ENCODE peak calls at places on chromosomes 1 and 21, in seven cellular contexts. X, Z, F, U, S, L and H are unnamed samples.

GRCh38 chr1:10283318-10283984 is 73.1 kb downstream of the KIF1B start:
- DNase-seq in X (no peak), Z (no peak), F (no peak), U (no peak), S (no peak), L (no peak), H (no peak)

GRCh38 chr1:151443846-151444790 is 15.2 kb downstream of the POGZ start:
- DNase-seq in X (no peak), Z (peak), F (no peak), U (peak), S (peak), L (peak), H (peak)

GRCh38 chr1:226404063-226404903 is 3.6 kb downstream of the PARP1 start:
- DNase-seq in X (no peak), Z (no peak), F (no peak), U (no peak), S (no peak), L (no peak), H (peak)

GRCh38 chr1:244918422-244919319 is 54.3 kb upstream of the HNRNPU start:
- DNase-seq in X (peak), Z (peak), F (peak), U (peak), S (no peak), L (peak), H (peak)

GRCh38 chr1:203512830-203513578 is 19.1 kb downstream of the OPTC start:
- DNase-seq in X (peak), Z (no peak), F (peak), U (no peak), S (peak), L (peak), H (peak)

GRCh38 chr1:57424231-57425027 is 569 bp upstream of the DAB1 start:
- DNase-seq in X (no peak), Z (no peak), F (no peak), U (peak), S (no peak), L (peak), H (peak)

GRCh38 chr1:43430831-43431230 is 22.9 kb downstream of the HYI start:
- DNase-seq in X (no peak), Z (no peak), F (no peak), U (no peak), S (no peak), L (no peak), H (no peak)

GRCh38 chr1:117150316-117150715 is 28.8 kb upstream of the TRIM45 start:
- DNase-seq in X (no peak), Z (no peak), F (no peak), U (no peak), S (no peak), L (no peak), H (peak)

GRCh38 chr1:119286587-119287181 is 81.9 kb upstream of the HAO2 start:
- DNase-seq in X (no peak), Z (no peak), F (no peak), U (no peak), S (no peak), L (peak), H (peak)

GRCh38 chr1:209789245-209789644 is 4.9 kb upstream of the C1orf74 start:
- DNase-seq in X (no peak), Z (no peak), F (no peak), U (no peak), S (no peak), L (no peak), H (no peak)

GRCh38 chr1:83882906-83883305 is 116.0 kb downstream of the TTLL7 start:
- DNase-seq in X (no peak), Z (no peak), F (no peak), U (no peak), S (no peak), L (peak), H (peak)

GRCh38 chr1:230540416-230540815 is 101.9 kb upstream of the COG2 start:
- DNase-seq in X (no peak), Z (no peak), F (no peak), U (no peak), S (no peak), L (no peak), H (no peak)

GRCh38 chr21:29299906-29300546 is 1.3 kb downstream of the BACH1 start:
- DNase-seq in X (peak), Z (no peak), F (peak), U (peak), S (peak), L (peak), H (peak)

GRCh38 chr1:223211323-223211985 is 68.4 kb upstream of the TLR5 start:
- DNase-seq in X (no peak), Z (no peak), F (no peak), U (no peak), S (no peak), L (no peak), H (no peak)

GRCh38 chr21:45950740-45951515 is 30.6 kb upstream of the COL6A1 start:
- DNase-seq in X (peak), Z (peak), F (peak), U (peak), S (no peak), L (no peak), H (peak)

GRCh38 chr1:166167395-166167922 is 658 bp upstream of the FAM78B start:
- DNase-seq in X (no peak), Z (no peak), F (no peak), U (peak), S (no peak), L (no peak), H (no peak)

GRCh38 chr21:21373969-21374368 is 375.8 kb downstream of the NCAM2 start:
- DNase-seq in X (no peak), Z (no peak), F (no peak), U (no peak), S (no peak), L (no peak), H (no peak)

GRCh38 chr1:100428160-100428559 is 75.9 kb downstream of the CDC14A start:
- DNase-seq in X (no peak), Z (no peak), F (no peak), U (no peak), S (no peak), L (no peak), H (no peak)

GRCh38 chr1:185080425-185080824 is 35.1 kb downstream of the RNF2 start:
- DNase-seq in X (no peak), Z (no peak), F (no peak), U (no peak), S (no peak), L (no peak), H (no peak)

GRCh38 chr1:25543425-25544242 is at the start of gene LDLRAP1:
- DNase-seq in X (peak), Z (peak), F (peak), U (peak), S (no peak), L (peak), H (peak)

GRCh38 chr1:219340796-219341195 is 167.1 kb downstream of the LYPLAL1 start:
- DNase-seq in X (no peak), Z (no peak), F (no peak), U (no peak), S (no peak), L (no peak), H (no peak)

GRCh38 chr1:200610846-200611245 is 9.7 kb downstream of the KIF14 start:
- DNase-seq in X (no peak), Z (no peak), F (no peak), U (no peak), S (no peak), L (no peak), H (peak)

GRCh38 chr1:61322769-61323168 is 240.4 kb downstream of the NFIA start:
- DNase-seq in X (no peak), Z (no peak), F (no peak), U (no peak), S (no peak), L (no peak), H (no peak)

GRCh38 chr1:18021242-18021641 is 86.4 kb upstream of the IGSF21 start:
- DNase-seq in X (no peak), Z (no peak), F (no peak), U (no peak), S (no peak), L (no peak), H (no peak)

GRCh38 chr21:25907573-25908275 is 173.0 kb downstream of the GABPA start:
- DNase-seq in X (no peak), Z (no peak), F (no peak), U (no peak), S (no peak), L (no peak), H (no peak)

GRCh38 chr1:48677306-48678287 is 99.1 kb downstream of the BEND5 start:
- DNase-seq in X (peak), Z (peak), F (peak), U (peak), S (no peak), L (peak), H (peak)
- TF ChIP-seq CTCF in X (peak), Z (no peak), F (peak), U (peak), S (peak), L (peak), H (peak)

DNA sequence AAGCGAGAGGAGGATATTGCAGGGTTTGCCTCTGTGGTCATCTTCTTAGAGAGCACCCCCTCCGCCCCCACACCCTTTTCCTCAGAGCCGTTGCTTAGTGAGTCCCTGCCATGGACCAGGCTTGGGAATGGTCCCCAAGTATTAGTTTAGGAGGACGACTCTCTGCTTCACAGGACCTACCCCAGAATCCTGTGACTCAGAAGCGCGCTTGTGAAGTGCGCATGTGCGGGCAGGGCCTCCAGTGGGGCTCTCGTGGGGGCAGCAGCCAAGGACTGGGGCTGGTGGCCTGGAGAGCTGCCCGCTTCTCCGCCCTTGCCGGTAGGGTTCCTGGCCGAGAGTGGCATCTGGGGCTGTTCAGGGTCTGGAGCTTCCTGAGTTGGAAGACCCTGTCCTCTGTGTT is 37.3 kb upstream of the HMGN1 start:
- DNase-seq in X (peak), Z (peak), F (peak), U (peak), S (no peak), L (no peak), H (peak)
- H3K4me3 ChIP-seq in X (peak), Z (peak), F (peak), U (no peak), S (peak), L (no peak), H (peak)

DNA sequence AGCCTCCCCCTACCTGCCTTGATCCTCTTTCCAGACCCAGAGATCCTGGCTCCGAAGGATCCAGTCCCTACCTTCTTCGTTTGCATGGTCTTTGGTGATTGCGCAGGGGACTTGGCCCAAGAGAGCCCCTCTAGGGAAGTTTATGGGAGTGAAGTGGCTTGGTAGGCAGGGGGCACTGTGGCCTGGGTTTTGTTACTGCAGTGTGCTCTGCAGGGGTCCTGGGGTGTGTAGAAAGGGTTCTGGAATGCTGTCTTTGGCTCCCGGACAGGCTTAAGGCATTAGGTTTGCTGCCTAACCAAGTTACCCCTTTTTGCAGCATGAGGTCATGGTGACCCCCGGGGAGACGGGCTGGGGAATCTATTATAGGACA is 3.8 kb downstream of the ATP8B2 start:
- DNase-seq in X (no peak), Z (no peak), F (no peak), U (no peak), S (no peak), L (peak), H (no peak)
- TF ChIP-seq CTCF in X (no peak), Z (no peak), F (no peak), U (no peak), S (peak), L (peak), H (peak)

GRCh38 chr1:8096105-8097011 is 70.2 kb upstream of the ERRFI1 start:
- DNase-seq in X (no peak), Z (no peak), F (no peak), U (no peak), S (peak), L (no peak), H (peak)
- H3K4me3 ChIP-seq in X (no peak), Z (no peak), F (no peak), U (no peak), S (no peak), L (no peak), H (no peak)

GRCh38 chr21:42818328-42818749 is 61.0 kb downstream of the WDR4 start:
- DNase-seq in X (peak), Z (peak), F (peak), U (peak), S (no peak), L (peak), H (peak)

GRCh38 chr21:42819861-42820512 is 59.4 kb downstream of the WDR4 start:
- DNase-seq in X (no peak), Z (no peak), F (no peak), U (no peak), S (no peak), L (peak), H (no peak)

GRCh38 chr21:42815217-42815616 is 64.1 kb downstream of the WDR4 start:
- DNase-seq in X (no peak), Z (no peak), F (no peak), U (no peak), S (no peak), L (no peak), H (no peak)

DNA sequence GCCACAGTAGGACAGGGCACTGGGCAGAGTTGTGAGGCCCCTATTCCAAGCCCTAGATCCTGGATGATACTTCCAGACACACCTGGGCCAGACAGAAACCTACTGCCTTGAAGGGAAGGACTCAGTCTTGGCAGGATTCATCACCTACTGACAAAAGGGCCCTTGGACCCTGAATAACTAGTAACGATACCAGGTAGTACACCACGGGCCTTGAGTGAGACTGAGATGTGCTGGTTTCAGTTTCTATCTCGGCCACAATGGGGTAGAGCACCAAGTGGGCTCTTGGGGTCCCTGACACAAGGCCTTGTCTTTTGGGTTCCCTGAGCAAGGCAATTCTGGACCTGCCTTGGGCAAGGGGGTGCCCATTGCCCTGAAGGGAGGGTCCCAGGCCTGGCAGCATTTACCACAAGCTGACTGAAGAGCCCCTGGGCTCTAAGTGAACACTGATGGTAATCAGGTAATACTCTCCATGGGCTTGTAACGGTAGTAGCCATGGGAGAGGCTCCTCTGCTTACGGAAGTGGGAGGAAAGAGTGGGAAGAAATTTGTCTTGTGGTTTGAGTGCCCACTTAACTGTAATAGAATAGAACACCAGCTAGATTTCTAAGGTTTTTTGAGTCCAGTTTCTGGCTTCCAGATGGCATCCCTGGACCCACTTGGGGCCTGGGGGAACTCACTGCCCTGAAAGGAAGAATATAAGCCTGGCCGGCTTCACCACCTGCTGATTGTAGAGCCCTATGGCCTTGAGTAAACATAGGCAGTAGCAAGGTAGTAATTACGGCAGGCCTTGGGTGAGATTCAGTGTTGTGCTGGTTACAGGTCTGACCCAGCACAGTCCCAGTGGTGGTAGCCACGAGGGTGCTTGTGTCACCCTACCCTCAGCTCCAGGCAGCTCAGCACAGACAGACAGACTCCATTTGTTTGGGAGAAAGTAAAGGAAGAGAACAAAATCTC is 58.5 kb downstream of the WDR4 start:
- DNase-seq in X (no peak), Z (no peak), F (no peak), U (no peak), S (no peak), L (no peak), H (no peak)
- TF ChIP-seq CTCF in X (no peak), Z (no peak), F (no peak), U (no peak), S (no peak), L (no peak), H (no peak)

GRCh38 chr1:3610823-3611169 is 512 bp downstream of the MEGF6 start:
- DNase-seq in X (no peak), Z (no peak), F (no peak), U (no peak), S (no peak), L (no peak), H (no peak)
- H3K4me3 ChIP-seq in X (peak), Z (peak), F (peak), U (no peak), S (peak), L (peak), H (peak)